ENCODE peak calls at places on chromosomes 2 and 18, in eight cellular contexts. I is cardiac muscle cell; A is AG04450; B is coronary artery; W is fibroblast of lung; C is RWPE1; M is GM23338; V is CD8-positive, alpha-beta T cell. F is an unnamed sample.

GRCh38 chr2:43041661-43042360 is 184.6 kb downstream of the ZFP36L2 start:
- DNase-seq in I (peak), A (peak), B (no peak), W (peak), C (peak), M (peak), V (no peak), F (no peak)

GRCh38 chr18:21742323-21742687 is 1.7 kb downstream of the MIB1 start:
- DNase-seq in I (no peak), A (no peak), B (no peak), W (peak), C (no peak), M (no peak), V (no peak), F (no peak)

GRCh38 chr2:47488870-47489584 is 86.1 kb downstream of the MSH2 start:
- DNase-seq in I (no peak), A (peak), B (no peak), W (peak), C (peak), M (peak), V (no peak), F (peak)

GRCh38 chr2:166651080-166651675 is 157.1 kb upstream of the SCN7A start:
- DNase-seq in I (no peak), A (peak), B (no peak), W (peak), C (no peak), M (no peak), V (no peak), F (no peak)

GRCh38 chr2:231928481-231928880 is 2.3 kb upstream of the NPPC start:
- DNase-seq in I (peak), A (no peak), B (peak), W (no peak), C (no peak), M (peak), V (no peak), F (no peak)

GRCh38 chr2:84894131-84894586 is 11.3 kb upstream of the TMSB10 start:
- DNase-seq in I (no peak), A (no peak), B (no peak), W (no peak), C (no peak), M (peak), V (no peak), F (no peak)

GRCh38 chr2:182321096-182321495 is 105.7 kb downstream of the PDE1A start:
- DNase-seq in I (no peak), A (no peak), B (no peak), W (no peak), C (no peak), M (no peak), V (no peak), F (no peak)

GRCh38 chr2:168536925-168537466 is 80.9 kb downstream of the CERS6 start:
- DNase-seq in I (no peak), A (no peak), B (no peak), W (no peak), C (no peak), M (no peak), V (no peak), F (no peak)

GRCh38 chr2:1660656-1661650 is 83.4 kb downstream of the PXDN start:
- DNase-seq in I (no peak), A (no peak), B (peak), W (no peak), C (no peak), M (no peak), V (no peak), F (no peak)

GRCh38 chr2:223066721-223067120 is 14.7 kb downstream of the KCNE4 start:
- DNase-seq in I (no peak), A (no peak), B (no peak), W (no peak), C (no peak), M (no peak), V (no peak), F (no peak)

GRCh38 chr2:219178377-219179175 is 501 bp downstream of the RETREG2 start:
- DNase-seq in I (peak), A (no peak), B (no peak), W (no peak), C (peak), M (peak), V (peak), F (no peak)

GRCh38 chr2:27715318-27716165 is 51.9 kb downstream of the SLC4A1AP start:
- DNase-seq in I (peak), A (no peak), B (no peak), W (peak), C (no peak), M (peak), V (peak), F (no peak)

GRCh38 chr18:25067291-25068050 is 284.5 kb downstream of the ZNF521 start:
- DNase-seq in I (no peak), A (no peak), B (no peak), W (no peak), C (no peak), M (no peak), V (no peak), F (no peak)

GRCh38 chr2:189002079-189002478 is 27.9 kb downstream of the COL3A1 start:
- DNase-seq in I (no peak), A (no peak), B (no peak), W (peak), C (peak), M (no peak), V (no peak), F (peak)

GRCh38 chr2:234770715-234771141 is 181.1 kb upstream of the SH3BP4 start:
- DNase-seq in I (no peak), A (no peak), B (no peak), W (peak), C (no peak), M (no peak), V (no peak), F (no peak)

GRCh38 chr18:54845788-54846187 is 17.5 kb downstream of the RAB27B start:
- DNase-seq in I (no peak), A (peak), B (no peak), W (peak), C (no peak), M (no peak), V (no peak), F (no peak)

GRCh38 chr2:28510184-28510583 is 14.3 kb downstream of the PLB1 start:
- DNase-seq in I (no peak), A (no peak), B (no peak), W (no peak), C (no peak), M (no peak), V (no peak), F (no peak)

GRCh38 chr2:42810971-42811865 is 18.8 kb upstream of the HAAO start:
- DNase-seq in I (peak), A (no peak), B (peak), W (peak), C (no peak), M (peak), V (peak), F (no peak)

GRCh38 chr2:170929686-170930050 is 615 bp downstream of the GORASP2 start:
- DNase-seq in I (peak), A (no peak), B (peak), W (peak), C (peak), M (peak), V (peak), F (no peak)

GRCh38 chr2:67799889-67800288 is 262.9 kb downstream of the C1D start:
- DNase-seq in I (no peak), A (no peak), B (no peak), W (peak), C (no peak), M (no peak), V (no peak), F (no peak)

GRCh38 chr18:55265130-55265675 is 305.9 kb upstream of the CCDC68 start:
- DNase-seq in I (no peak), A (no peak), B (no peak), W (no peak), C (no peak), M (no peak), V (no peak), F (no peak)

GRCh38 chr2:225037374-225038075 is 4.7 kb downstream of the DOCK10 start:
- DNase-seq in I (no peak), A (no peak), B (no peak), W (peak), C (no peak), M (no peak), V (no peak), F (no peak)

GRCh38 chr18:79599503-79599931 is 80.1 kb upstream of the CTDP1 start:
- DNase-seq in I (no peak), A (no peak), B (peak), W (peak), C (peak), M (no peak), V (no peak), F (peak)

GRCh38 chr2:225543626-225544025 is 144.1 kb downstream of the NYAP2 start:
- DNase-seq in I (no peak), A (no peak), B (no peak), W (no peak), C (no peak), M (no peak), V (no peak), F (no peak)

GRCh38 chr2:11777066-11777782 is 30.8 kb downstream of the LPIN1 start:
- DNase-seq in I (no peak), A (no peak), B (peak), W (no peak), C (no peak), M (no peak), V (no peak), F (no peak)

GRCh38 chr2:136376798-136377211 is 258.9 kb upstream of the CXCR4 start:
- DNase-seq in I (no peak), A (no peak), B (no peak), W (peak), C (no peak), M (no peak), V (no peak), F (no peak)

DNA sequence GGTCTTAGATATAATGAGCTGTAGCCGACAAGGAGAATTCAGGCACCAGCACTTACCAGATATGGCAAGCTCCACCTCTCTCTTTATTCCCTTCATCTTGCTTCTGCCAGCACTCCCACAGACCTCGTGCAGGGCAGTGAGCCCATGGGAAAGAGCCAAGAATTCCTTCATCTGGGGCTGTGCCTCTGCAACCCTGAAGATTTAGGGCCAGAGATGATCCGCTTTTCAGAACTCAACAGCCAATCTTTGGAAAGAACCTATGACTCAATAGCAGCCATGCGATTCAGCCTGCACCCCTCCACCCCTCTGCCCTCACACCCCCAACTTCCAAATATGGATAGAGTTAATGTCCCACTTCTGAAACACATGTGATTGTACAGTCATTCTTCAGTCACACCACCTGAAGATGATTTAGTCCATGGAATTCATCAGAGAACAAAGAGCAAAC is 533.7 kb upstream of the TNP1 start:
- DNase-seq in I (no peak), A (peak), B (peak), W (peak), C (peak), M (no peak), V (no peak), F (peak)
- H3K27ac ChIP-seq in I (no peak), A (peak), B (no peak), W (peak), C (peak), M (no peak), V (no peak), F (peak)

DNA sequence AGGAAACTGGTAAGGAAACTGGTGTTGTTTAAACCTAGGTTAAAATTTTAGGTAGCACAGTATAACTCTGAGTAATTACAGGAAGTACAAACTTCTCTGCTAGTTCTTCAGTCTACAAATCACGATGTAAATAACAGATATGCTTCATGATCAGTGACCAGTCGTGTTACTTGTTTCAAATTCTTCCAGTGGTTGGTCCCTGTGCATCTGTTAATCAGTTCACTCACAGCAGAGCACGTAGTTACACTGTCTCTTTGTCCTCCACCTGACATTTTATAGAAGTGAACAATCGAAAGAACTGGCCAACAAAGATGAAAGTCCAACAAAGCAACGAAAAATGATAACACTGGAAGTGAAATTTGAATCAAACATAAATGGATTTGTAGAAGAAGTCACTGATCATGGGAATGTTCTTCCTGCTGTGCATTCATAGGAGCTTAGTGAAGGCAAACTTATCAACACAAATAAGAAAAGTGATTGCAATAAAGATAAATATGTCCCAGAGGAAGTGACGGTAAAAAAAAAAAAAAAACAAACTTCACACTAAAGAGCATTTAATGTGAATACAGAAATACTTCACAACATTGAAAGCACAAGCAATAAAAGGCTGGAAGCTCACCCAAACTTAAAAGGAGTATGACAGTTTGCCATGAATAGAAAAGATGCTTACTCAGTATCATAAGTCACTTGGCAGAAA is 7.0 kb downstream of the EIF2AK2 start:
- DNase-seq in I (no peak), A (no peak), B (no peak), W (no peak), C (no peak), M (no peak), V (no peak), F (no peak)
- H3K27ac ChIP-seq in I (no peak), A (no peak), B (no peak), W (no peak), C (no peak), M (no peak), V (no peak), F (no peak)

GRCh38 chr2:206080927-206081326 is 5.0 kb downstream of the INO80D start:
- DNase-seq in I (no peak), A (no peak), B (no peak), W (no peak), C (no peak), M (no peak), V (no peak), F (no peak)
- H3K27ac ChIP-seq in I (no peak), A (no peak), B (no peak), W (no peak), C (no peak), M (peak), V (no peak), F (no peak)

DNA sequence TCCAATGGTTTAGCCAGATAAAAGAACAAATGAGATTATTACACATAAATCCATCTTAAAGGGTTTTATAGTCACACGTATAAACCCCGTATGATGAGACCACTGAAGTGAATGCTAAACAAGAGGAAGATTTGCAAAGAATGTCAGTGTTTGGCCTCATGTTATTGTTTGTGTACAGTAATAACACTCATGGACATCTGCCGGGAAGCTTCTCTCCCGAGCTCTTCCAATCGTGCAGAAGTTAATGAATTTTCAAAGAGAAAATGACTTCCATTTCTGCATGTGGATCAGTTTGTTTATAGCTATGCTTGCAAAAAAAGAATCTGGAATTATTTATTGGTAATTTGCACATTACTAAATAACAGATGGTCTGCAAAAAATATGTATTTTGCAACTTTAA is 88.5 kb upstream of the APCDD1 start:
- DNase-seq in I (no peak), A (no peak), B (no peak), W (no peak), C (no peak), M (no peak), V (no peak), F (no peak)
- H3K27ac ChIP-seq in I (no peak), A (no peak), B (no peak), W (no peak), C (no peak), M (no peak), V (no peak), F (no peak)

DNA sequence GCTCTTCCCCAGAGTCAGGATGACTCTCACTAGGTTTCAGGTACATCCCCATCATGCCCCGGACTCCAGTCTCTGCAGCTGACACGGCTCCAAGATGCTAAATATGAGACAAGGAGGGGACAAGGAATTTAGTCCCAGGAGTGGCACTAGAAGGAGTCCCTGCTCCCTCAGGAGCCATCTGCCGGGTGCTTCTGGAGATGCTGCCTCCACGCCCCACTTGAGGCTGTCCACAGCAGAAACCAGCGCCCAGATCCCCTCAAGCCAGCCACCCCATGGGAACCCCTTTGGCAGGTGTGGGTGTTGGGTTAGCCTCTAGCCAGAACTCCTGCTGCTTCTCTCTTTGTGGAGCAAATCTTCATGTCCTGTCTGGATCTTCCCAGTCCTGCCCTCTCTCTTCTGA is 40.3 kb downstream of the BCL11A start:
- DNase-seq in I (no peak), A (no peak), B (no peak), W (no peak), C (no peak), M (no peak), V (no peak), F (no peak)
- H3K27ac ChIP-seq in I (no peak), A (no peak), B (no peak), W (no peak), C (no peak), M (no peak), V (no peak), F (no peak)

F was measured in epithelial cell of prostate.